ENCODE peak calls at places on chromosomes 12 and 14, in four cellular contexts. J is GM12865, L is esophagus squamous epithelium, S is BJ. Z is an unnamed sample.

GRCh38 chr14:104551851-104552737 is 27.5 kb upstream of the C14orf180 start:
- DNase-seq in J (no peak), L (no peak), S (no peak), Z (no peak)

GRCh38 chr12:99658950-99659349 is 11.4 kb downstream of the GARIN6 start:
- DNase-seq in J (peak), L (no peak), S (no peak), Z (no peak)

GRCh38 chr12:70722584-70723343 is 85.5 kb upstream of the PTPRB start:
- DNase-seq in J (peak), L (no peak), S (no peak), Z (no peak)

GRCh38 chr12:16036073-16036472 is 124.9 kb downstream of the DERA start:
- DNase-seq in J (no peak), L (no peak), S (no peak), Z (no peak)

GRCh38 chr12:24864796-24865125 is 84.1 kb downstream of the BCAT1 start:
- DNase-seq in J (peak), L (no peak), S (no peak), Z (no peak)

GRCh38 chr14:76826122-76826521 is at the start of gene LRRC74A:
- DNase-seq in J (no peak), L (no peak), S (no peak), Z (no peak)

GRCh38 chr12:50353869-50354593 is 42.4 kb downstream of the FAM186A start:
- DNase-seq in J (no peak), L (no peak), S (no peak), Z (no peak)

GRCh38 chr14:96461950-96462798 is 40.0 kb upstream of the PAPOLA start:
- DNase-seq in J (no peak), L (no peak), S (no peak), Z (no peak)

GRCh38 chr12:122830517-122831214 is 4.6 kb upstream of the HIP1R start:
- DNase-seq in J (no peak), L (no peak), S (peak), Z (no peak)

GRCh38 chr14:82911930-82912329 is 1378.3 kb upstream of the SEL1L start:
- DNase-seq in J (no peak), L (no peak), S (no peak), Z (no peak)

GRCh38 chr12:113980537-113981337 is 14.6 kb upstream of the RBM19 start:
- DNase-seq in J (peak), L (no peak), S (no peak), Z (peak)

GRCh38 chr12:47102845-47103666 is 23.3 kb upstream of the AMIGO2 start:
- DNase-seq in J (no peak), L (no peak), S (peak), Z (no peak)

GRCh38 chr12:6559500-6559899 is 3.7 kb upstream of the IFFO1 start:
- DNase-seq in J (no peak), L (no peak), S (no peak), Z (no peak)

GRCh38 chr12:19847294-19848059 is 408.2 kb downstream of the AEBP2 start:
- DNase-seq in J (peak), L (no peak), S (no peak), Z (no peak)

GRCh38 chr12:122823429-122823828 is 11.8 kb upstream of the HIP1R start:
- DNase-seq in J (no peak), L (no peak), S (no peak), Z (no peak)

GRCh38 chr12:75476076-75476475 is 4.5 kb upstream of the GLIPR1 start:
- DNase-seq in J (no peak), L (no peak), S (no peak), Z (no peak)

GRCh38 chr14:90630407-90630806 is 185.8 kb downstream of the TTC7B start:
- DNase-seq in J (peak), L (no peak), S (no peak), Z (no peak)
- H3K4me3 ChIP-seq in J (no peak), L (no peak), S (no peak), Z (no peak)

GRCh38 chr14:39416072-39416471 is 16.2 kb downstream of the FBXO33 start:
- DNase-seq in J (no peak), L (no peak), S (no peak), Z (no peak)

GRCh38 chr14:39422243-39422642 is 10.0 kb downstream of the FBXO33 start:
- DNase-seq in J (no peak), L (no peak), S (no peak), Z (no peak)

GRCh38 chr14:39419272-39419671 is 13.0 kb downstream of the FBXO33 start:
- DNase-seq in J (no peak), L (no peak), S (no peak), Z (no peak)

GRCh38 chr14:39417014-39417413 is 15.2 kb downstream of the FBXO33 start:
- DNase-seq in J (no peak), L (no peak), S (no peak), Z (no peak)
- TF ChIP-seq CTCF in J (no peak), L (no peak), S (peak), Z (no peak)

DNA sequence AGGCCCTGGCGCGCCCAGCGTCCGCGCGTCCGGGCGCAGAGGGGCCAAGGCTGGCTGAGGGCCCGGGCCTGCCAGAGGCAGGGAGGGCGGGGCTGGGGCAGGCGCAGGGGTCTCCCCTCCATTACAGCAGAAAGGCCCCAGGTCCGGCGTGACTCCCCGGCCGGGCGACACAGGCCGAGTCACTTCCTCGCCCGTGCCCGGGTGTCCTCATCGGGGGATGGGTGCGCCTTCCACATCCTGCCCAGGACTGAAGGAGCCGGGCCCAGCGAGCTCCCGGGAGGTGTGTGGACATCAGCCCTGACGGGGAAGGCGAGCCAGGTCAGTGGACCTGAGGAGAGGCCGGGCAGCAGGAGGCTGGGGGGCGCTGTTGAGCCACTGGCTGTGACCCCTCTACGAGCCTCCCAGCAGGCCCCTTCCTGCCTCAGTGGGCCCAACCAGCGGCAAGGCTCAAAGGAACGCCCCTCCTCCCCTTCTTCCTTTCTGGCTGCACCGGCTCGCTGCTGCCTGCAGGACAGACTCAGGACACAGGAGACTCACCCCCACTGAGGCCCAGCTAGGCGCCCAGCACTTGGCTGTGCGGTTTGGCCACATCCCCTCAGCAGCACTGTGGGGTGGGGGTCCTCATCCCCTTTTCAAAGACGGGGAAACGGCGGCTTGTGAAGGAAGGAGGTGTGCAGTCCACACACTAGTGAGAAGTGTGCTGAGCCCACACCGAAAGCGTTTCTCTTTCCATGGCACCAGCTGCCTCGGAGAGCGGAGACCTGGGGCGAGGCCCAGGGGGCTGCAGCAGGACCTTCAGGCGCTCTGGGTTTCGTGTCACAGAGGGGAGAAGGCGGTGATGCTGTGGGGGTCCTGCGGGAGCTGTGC is 606 bp downstream of the TNFAIP2 start:
- DNase-seq in J (no peak), L (no peak), S (no peak), Z (no peak)
- H3K4me3 ChIP-seq in J (peak), L (peak), S (peak), Z (peak)

GRCh38 chr14:34981743-34982420 is 910 bp upstream of the SRP54 start:
- DNase-seq in J (peak), L (no peak), S (no peak), Z (no peak)
- TF ChIP-seq CTCF in J (peak), L (no peak), S (peak), Z (peak)

GRCh38 chr14:71117839-71118743 is 210.8 kb downstream of the PCNX1 start:
- DNase-seq in J (peak), L (no peak), S (no peak), Z (no peak)
- H3K4me3 ChIP-seq in J (no peak), L (no peak), S (no peak), Z (no peak)

DNA sequence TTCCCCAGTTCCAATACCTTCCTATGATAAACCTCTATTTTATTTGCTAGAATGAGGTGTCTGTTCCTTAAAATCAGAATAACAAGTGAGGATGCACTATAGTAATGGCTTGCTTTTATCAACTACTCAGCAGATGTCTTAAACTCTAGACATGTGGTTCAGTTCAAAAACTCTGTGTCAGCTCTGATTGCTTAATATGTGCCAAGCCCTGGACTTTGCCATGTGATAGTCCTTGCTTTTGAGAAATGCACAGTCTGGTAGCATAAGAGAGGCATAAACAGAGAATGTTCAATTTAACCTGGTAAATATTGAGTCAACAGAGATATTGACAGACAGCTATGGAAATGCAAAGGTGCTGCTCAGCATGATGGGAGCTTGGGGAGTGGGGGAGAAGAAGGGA is 254.8 kb downstream of the PDZRN4 start:
- DNase-seq in J (no peak), L (no peak), S (no peak), Z (no peak)
- TF ChIP-seq CTCF in J (no peak), L (no peak), S (no peak), Z (no peak)

Z was measured in GM12864.